ENCODE peak calls at places on chromosomes 1 and 21, in seven cellular contexts. T is ovary; F is GM06990; A is CD4-positive, CD25-positive, alpha-beta regulatory T cell; C is RWPE2; V is ascending aorta; N is CD8-positive, alpha-beta T cell. B is an unnamed sample. For H3K27me3, the result is how much of the 10 kb centered on the place peaks cover.

GRCh38 chr1:34842952-34843371 is 16.6 kb downstream of the SMIM12 start:
- DNase-seq in F (no peak), C (no peak), V (no peak), A (no peak), T (peak), N (no peak), B (no peak)

GRCh38 chr1:189211742-189212141 is 1265.9 kb downstream of the BRINP3 start:
- DNase-seq in T (no peak), N (no peak), A (no peak), F (no peak), V (no peak), C (no peak), B (no peak)

GRCh38 chr1:90012305-90012704 is 17.4 kb downstream of the ZNF326 start:
- DNase-seq in V (no peak), T (no peak), F (no peak), N (no peak), A (no peak), C (no peak), B (no peak)

GRCh38 chr1:51719146-51719545 is 102.3 kb downstream of the OSBPL9 start:
- DNase-seq in A (no peak), V (no peak), C (no peak), T (no peak), F (no peak), N (no peak), B (peak)

GRCh38 chr1:239262538-239262937 is 123.8 kb upstream of the CHRM3 start:
- DNase-seq in A (no peak), V (no peak), N (no peak), T (no peak), F (no peak), C (no peak), B (no peak)

GRCh38 chr1:169106921-169107672 is 607 bp downstream of the ATP1B1 start:
- DNase-seq in V (no peak), T (peak), F (no peak), N (no peak), A (no peak), C (no peak), B (no peak)

GRCh38 chr1:234605983-234606730 is 3.8 kb downstream of the IRF2BP2 start:
- DNase-seq in F (no peak), A (peak), T (no peak), N (peak), C (no peak), V (no peak), B (no peak)

GRCh38 chr1:180131510-180131909 is 23.2 kb upstream of the QSOX1 start:
- DNase-seq in F (no peak), N (no peak), T (no peak), V (no peak), C (no peak), A (no peak), B (no peak)

GRCh38 chr1:183075861-183076260 is 52.6 kb downstream of the LAMC1 start:
- DNase-seq in A (no peak), T (no peak), C (no peak), V (no peak), N (no peak), F (no peak), B (no peak)

GRCh38 chr1:205812271-205812877 is 624 bp downstream of the SLC41A1 start:
- DNase-seq in F (no peak), A (peak), V (no peak), C (no peak), N (peak), T (peak), B (peak)

GRCh38 chr1:64073705-64074104 is 129.7 kb upstream of the UBE2U start:
- DNase-seq in N (no peak), V (no peak), T (no peak), C (no peak), F (no peak), A (no peak), B (no peak)

GRCh38 chr1:12553963-12554362 is 64.0 kb downstream of the DHRS3 start:
- DNase-seq in A (no peak), N (no peak), T (no peak), F (no peak), V (no peak), C (no peak), B (peak)

GRCh38 chr1:12551584-12551983 is 66.4 kb downstream of the DHRS3 start:
- DNase-seq in A (no peak), C (no peak), T (no peak), N (no peak), V (no peak), F (no peak), B (no peak)

GRCh38 chr1:12554521-12555305 is 63.3 kb downstream of the DHRS3 start:
- DNase-seq in C (peak), A (no peak), V (no peak), T (no peak), N (no peak), F (no peak), B (no peak)

GRCh38 chr1:12552951-12553921 is 64.8 kb downstream of the DHRS3 start:
- DNase-seq in V (no peak), N (no peak), F (no peak), C (peak), T (no peak), A (no peak), B (no peak)

GRCh38 chr1:12552111-12552888 is 65.7 kb downstream of the DHRS3 start:
- DNase-seq in T (no peak), V (no peak), N (no peak), C (peak), F (no peak), A (no peak), B (no peak)
- H3K27me3 ChIP-seq in T (under half), V (under half), N (under half), C (under half), F (under half), A (under half), B (under half)

GRCh38 chr1:46467183-46467504 is 22.5 kb upstream of the DMBX1 start:
- DNase-seq in A (no peak), N (no peak), F (no peak), V (no peak), C (no peak), T (no peak), B (no peak)
- H3K27me3 ChIP-seq in A (under half), N (under half), F (under half), V (under half), C (under half), T (under half), B (under half)

DNA sequence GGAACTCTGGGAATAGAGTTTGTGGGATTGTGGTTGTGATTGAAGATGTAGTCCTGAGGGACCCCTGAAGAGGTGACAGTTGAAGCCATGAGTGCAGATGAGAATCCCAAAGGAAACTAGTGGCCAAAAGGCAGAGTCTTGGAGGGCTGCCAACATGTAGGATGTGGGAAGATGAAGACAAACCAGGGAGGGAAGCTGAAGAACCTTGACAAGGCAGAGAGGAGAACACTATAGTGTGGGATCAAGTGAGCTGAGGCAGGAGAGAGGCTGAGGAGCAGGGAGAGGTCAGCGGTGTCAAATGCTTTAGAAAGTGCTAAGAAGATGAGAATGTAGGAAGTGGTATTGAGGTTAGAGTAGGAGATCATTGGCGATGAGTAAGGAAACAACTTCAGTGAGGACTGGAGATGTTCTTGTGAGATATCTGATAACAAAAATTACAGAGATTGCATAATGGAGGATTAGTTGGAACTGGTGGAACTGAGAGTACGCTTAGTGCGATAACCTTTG is 88.5 kb upstream of the VCAM1 start:
- DNase-seq in V (no peak), N (no peak), A (no peak), C (no peak), T (no peak), F (no peak), B (no peak)
- H3K27me3 ChIP-seq in V (under half), N (under half), A (under half), C (under half), T (under half), F (under half), B (under half)

GRCh38 chr1:1241588-1242229 is 4.8 kb downstream of the C1QTNF12 start:
- DNase-seq in F (no peak), T (no peak), C (no peak), A (no peak), V (no peak), N (no peak), B (no peak)
- H3K27me3 ChIP-seq in F (under half), T (under half), C (under half), A (under half), V (under half), N (under half), B (under half)

DNA sequence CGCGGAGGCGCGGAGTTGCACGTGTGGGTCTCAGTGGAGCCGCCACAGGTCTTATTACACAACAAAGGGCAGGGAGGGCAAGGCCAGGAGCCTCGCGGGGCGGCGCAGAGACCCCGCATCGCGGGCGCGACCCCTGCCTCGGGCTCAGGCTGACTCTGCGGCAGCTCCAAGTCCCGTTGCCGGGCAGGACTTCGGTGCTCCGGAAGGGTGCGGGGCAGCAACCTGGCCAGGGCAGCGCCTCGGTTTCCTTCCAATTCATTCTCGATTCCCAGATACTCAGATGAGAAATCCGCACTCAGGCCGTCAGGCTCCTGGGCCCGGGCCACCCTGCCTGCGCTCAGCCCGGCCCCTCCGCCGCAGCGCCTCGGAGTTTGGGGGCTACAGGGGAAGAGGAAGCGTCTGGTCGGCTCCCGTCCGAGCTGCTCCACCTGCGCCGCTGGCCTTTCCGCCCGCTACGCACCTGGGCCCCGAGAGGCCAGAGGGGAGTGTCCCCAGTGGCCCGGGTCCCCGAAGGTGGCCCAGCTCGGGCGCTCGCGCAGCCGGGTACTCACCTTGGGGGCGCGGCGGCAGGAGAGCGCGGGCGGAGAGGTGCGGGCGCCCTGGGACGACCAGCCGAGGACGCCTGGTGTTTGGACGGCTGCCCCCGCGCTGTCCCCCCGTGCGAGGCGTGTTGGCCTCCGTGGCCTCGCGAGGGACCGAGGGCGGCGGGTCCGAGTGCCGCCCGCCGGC is 1.2 kb upstream of the PRDM16 start:
- DNase-seq in C (peak), V (peak), F (no peak), N (no peak), T (peak), A (no peak), B (no peak)
- H3K27me3 ChIP-seq in C (half or more), V (under half), F (under half), N (under half), T (under half), A (under half), B (under half)

DNA sequence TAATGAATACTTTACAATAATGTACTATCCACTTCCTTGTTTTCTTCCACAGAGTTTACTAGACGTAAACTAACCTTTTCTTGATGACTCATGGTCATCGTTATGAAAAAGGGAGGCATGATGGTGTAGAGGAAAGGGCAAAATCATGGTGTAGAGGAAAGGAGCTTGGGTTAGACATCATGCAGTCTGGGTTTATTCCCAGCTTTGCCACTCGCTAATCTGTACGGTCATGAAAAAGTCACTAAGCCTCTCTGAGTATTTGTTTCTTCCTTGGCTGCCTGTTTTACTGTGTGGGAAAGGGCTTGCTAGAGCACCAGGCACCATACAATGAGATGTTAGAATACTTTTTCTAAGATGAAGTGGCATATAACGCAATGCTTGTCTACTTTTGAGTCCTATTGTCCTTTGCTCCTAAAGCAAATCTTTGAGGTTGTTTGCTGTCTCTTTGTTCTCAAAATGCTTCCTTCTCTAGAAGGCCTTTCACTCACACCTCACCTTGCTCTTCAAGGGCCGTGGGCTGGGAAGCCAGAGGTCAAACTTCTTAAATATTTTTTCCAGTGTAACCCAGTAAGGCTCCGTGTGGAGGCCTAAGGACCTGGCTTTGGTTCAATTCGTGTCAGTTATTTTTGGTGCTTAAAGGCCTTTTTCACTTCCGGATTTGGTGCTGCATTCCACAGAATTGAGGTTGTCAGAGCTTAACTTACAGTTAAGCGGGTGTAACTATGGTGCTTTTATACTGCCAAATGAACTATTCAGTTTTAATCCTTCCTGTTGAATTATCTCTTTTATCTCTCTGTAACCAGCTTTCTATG is 9.9 kb upstream of the ETV3 start:
- DNase-seq in V (no peak), A (no peak), C (no peak), T (no peak), N (no peak), F (no peak), B (no peak)
- H3K27me3 ChIP-seq in V (under half), A (under half), C (under half), T (under half), N (under half), F (under half), B (under half)

GRCh38 chr21:34215911-34216310 is 142.5 kb downstream of the MRPS6 start:
- DNase-seq in C (no peak), N (no peak), T (no peak), V (no peak), F (no peak), A (no peak), B (no peak)
- H3K27me3 ChIP-seq in C (under half), N (under half), T (under half), V (under half), F (under half), A (under half), B (under half)